ENCODE peak calls at places on chromosome 1, in nine cellular contexts. G is thoracic aorta; N is mesendoderm; W is effector memory CD4-positive, alpha-beta T cell; H is suprapubic skin; Q is CD8-positive, alpha-beta memory T cell; M is DND-41; Y is A549; B is adrenal gland. T is an unnamed sample. For H3K4me1, the result is how much of the 10 kb centered on the place peaks cover.

GRCh38 chr1:33334081-33334552 is 13.2 kb upstream of the A3GALT2 start:
- DNase-seq in G (peak), N (no peak), W (no peak), H (peak), Q (no peak), M (no peak), Y (no peak), B (peak), T (peak)

GRCh38 chr1:153397056-153397923 is 6.4 kb upstream of the S100A8 start:
- DNase-seq in G (no peak), N (no peak), W (no peak), H (no peak), Q (no peak), M (no peak), Y (no peak), B (no peak), T (no peak)

GRCh38 chr1:203342192-203342940 is 8.6 kb downstream of the FMOD start:
- DNase-seq in G (no peak), N (peak), W (peak), H (no peak), Q (peak), M (peak), Y (peak), B (peak), T (peak)

GRCh38 chr1:75614455-75615379 is 3.8 kb upstream of the SLC44A5 start:
- DNase-seq in G (no peak), N (peak), W (no peak), H (no peak), Q (no peak), M (peak), Y (peak), B (peak), T (no peak)

GRCh38 chr1:201645956-201646355 is 107.0 kb downstream of the NAV1 start:
- DNase-seq in G (no peak), N (no peak), W (no peak), H (no peak), Q (no peak), M (no peak), Y (no peak), B (no peak), T (no peak)

GRCh38 chr1:65027699-65028358 is 61.5 kb upstream of the JAK1 start:
- DNase-seq in G (no peak), N (no peak), W (no peak), H (no peak), Q (no peak), M (no peak), Y (no peak), B (peak), T (peak)

GRCh38 chr1:3366181-3367051 is 88.0 kb upstream of the ARHGEF16 start:
- DNase-seq in G (no peak), N (no peak), W (no peak), H (no peak), Q (no peak), M (no peak), Y (no peak), B (no peak), T (no peak)

GRCh38 chr1:16183157-16183556 is 27.3 kb upstream of the EPHA2 start:
- DNase-seq in G (no peak), N (no peak), W (no peak), H (no peak), Q (no peak), M (no peak), Y (no peak), B (no peak), T (no peak)

GRCh38 chr1:201731142-201731541 is 97.8 kb upstream of the IPO9 start:
- DNase-seq in G (no peak), N (no peak), W (no peak), H (no peak), Q (no peak), M (no peak), Y (no peak), B (no peak), T (no peak)

GRCh38 chr1:111597433-111597832 is 22.2 kb upstream of the RAP1A start:
- DNase-seq in G (no peak), N (no peak), W (no peak), H (no peak), Q (no peak), M (no peak), Y (no peak), B (no peak), T (no peak)

GRCh38 chr1:66283583-66284041 is 250.3 kb upstream of the SGIP1 start:
- DNase-seq in G (no peak), N (no peak), W (no peak), H (no peak), Q (no peak), M (no peak), Y (no peak), B (no peak), T (no peak)

GRCh38 chr1:67792756-67793475 is 40.4 kb downstream of the GNG12 start:
- DNase-seq in G (no peak), N (no peak), W (no peak), H (no peak), Q (no peak), M (no peak), Y (no peak), B (no peak), T (no peak)

DNA sequence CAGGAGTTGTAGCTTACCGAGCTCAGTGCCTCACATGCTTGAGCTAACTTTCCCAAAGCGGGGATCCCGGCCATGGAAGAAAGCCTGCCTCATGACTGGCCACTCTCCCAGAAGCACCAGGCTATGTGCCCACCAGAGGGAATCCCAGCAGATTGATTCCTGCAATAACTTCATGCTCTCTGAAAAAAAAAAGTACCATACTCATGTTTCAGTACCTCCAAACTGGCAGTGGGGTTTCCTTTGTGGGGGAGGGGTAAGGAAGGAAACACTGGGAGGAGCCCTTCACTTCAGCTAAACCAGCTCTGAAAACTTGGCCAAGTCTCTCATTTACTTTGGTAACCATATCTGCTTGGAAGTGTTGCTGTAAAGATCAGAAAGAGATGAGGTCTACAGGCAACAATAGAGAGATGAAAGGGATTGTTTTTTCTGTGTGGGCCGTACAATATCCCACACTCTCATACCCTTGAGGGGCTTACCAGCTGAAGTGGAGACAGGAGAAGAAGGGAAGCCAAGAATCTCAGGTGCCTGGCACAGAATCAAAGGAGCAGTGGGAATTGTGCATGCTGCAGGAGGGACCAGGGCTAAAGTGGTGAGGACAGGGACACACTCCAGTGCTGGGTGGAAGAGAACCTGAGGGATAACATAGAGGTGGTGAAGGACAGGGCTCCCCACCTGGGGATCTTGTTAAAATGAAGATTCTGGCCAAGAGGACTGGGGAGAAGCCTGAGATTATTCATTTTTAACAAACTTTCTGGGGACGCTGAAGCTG is 42.4 kb upstream of the TACSTD2 start:
- DNase-seq in G (no peak), N (no peak), W (no peak), H (no peak), Q (no peak), M (no peak), Y (no peak), B (no peak), T (no peak)
- H3K4me3 ChIP-seq in G (no peak), N (no peak), W (no peak), H (no peak), Q (no peak), M (no peak), Y (no peak), B (no peak), T (no peak)

DNA sequence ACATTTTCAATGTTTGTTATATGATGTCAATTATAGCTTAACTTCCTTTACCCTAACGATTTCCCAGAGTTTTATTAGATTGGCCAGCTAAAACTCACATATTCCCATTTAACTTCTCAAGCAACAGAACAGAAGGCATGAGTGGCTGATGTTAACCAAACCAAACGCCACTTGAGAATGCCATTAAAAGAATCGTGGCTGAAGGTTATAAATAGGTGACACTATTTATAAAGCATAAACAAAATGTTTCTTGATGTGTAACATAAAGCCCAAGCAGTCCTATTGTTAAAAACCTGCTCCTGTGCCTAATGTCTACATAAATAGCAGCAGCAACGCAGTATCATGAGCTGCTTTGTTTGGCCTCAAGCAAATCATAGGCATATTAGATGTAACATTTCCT is 106.1 kb downstream of the ESRRG start:
- DNase-seq in G (no peak), N (no peak), W (no peak), H (no peak), Q (no peak), M (no peak), Y (no peak), B (no peak), T (no peak)
- H3K27ac ChIP-seq in G (no peak), N (no peak), W (no peak), H (no peak), Q (no peak), M (no peak), Y (no peak), B (no peak), T (no peak)

DNA sequence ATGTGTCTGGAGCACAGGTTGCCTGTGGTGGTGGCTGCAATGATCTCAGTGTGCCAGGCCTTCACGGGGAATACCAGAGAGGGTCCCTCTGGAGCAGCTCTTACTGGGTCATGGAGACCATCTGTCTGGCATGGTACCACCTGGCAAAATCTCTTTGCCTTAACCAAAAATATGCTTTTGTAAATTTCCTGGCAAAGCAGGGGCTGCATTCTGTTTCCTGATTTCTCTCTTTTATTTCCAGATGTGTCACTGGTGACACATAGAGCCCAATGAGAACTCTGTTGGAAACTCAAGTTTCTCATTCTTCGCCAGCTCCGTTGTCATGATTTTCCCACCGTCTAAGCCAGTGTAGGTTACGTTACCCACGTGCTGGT is 136.5 kb downstream of the FGGY start:
- DNase-seq in G (no peak), N (no peak), W (no peak), H (no peak), Q (no peak), M (no peak), Y (no peak), B (no peak), T (no peak)
- H3K4me1 ChIP-seq in G (half or more), N (under half), W (under half), H (under half), Q (under half), M (under half), Y (under half), B (under half), T (under half)

GRCh38 chr1:230865062-230865817 is 3.1 kb downstream of the C1orf198 start:
- DNase-seq in G (no peak), N (no peak), W (no peak), H (no peak), Q (no peak), M (no peak), Y (no peak), B (no peak), T (no peak)

GRCh38 chr1:230867119-230867902 is 1.0 kb downstream of the C1orf198 start:
- DNase-seq in G (no peak), N (no peak), W (no peak), H (no peak), Q (no peak), M (no peak), Y (no peak), B (no peak), T (no peak)

GRCh38 chr1:230867903-230868735 is at the start of gene C1orf198:
- DNase-seq in G (no peak), N (peak), W (peak), H (no peak), Q (peak), M (peak), Y (peak), B (peak), T (peak)

GRCh38 chr1:230864441-230864840 is 3.9 kb downstream of the C1orf198 start:
- DNase-seq in G (no peak), N (no peak), W (no peak), H (no peak), Q (no peak), M (no peak), Y (no peak), B (no peak), T (no peak)

DNA sequence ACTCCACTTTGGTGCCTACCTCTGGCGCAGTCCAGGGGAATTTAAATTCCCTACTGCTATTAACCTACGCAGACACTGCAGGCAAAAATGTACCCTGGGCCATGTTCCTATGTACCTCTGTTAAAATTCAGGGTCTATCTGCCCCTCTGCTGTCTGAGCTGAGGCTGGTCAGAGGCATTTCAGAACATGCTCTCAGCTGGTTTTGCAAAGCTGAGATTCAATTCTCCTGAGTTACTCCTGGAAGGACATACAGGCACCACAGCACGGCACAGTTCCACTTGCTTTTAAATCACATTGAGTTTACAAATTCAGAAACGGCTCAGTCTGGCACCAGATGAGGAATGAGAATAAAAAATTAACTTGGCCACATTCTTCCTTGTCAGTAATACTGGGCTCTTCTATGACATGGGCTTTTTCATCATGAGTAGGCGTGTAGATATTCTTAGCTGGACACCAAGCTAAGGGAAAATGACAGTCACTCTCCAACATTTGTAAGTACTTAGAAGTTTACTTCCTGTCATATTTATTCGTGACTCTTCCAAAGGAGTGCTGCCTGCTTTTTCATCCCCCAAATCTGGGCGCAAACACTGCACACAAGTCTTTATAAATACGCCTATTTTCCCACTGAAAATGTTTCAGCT is 2.0 kb downstream of the C1orf198 start:
- DNase-seq in G (no peak), N (no peak), W (no peak), H (no peak), Q (no peak), M (no peak), Y (no peak), B (no peak), T (no peak)
- H3K4me3 ChIP-seq in G (peak), N (no peak), W (no peak), H (peak), Q (no peak), M (no peak), Y (no peak), B (no peak), T (peak)

GRCh38 chr1:93571623-93572310 is 109.9 kb downstream of the BCAR3 start:
- DNase-seq in G (no peak), N (no peak), W (no peak), H (no peak), Q (no peak), M (no peak), Y (no peak), B (no peak), T (no peak)
- H3K27ac ChIP-seq in G (no peak), N (no peak), W (no peak), H (no peak), Q (no peak), M (no peak), Y (no peak), B (no peak), T (no peak)

GRCh38 chr1:101284622-101285218 is 47.9 kb downstream of the S1PR1 start:
- DNase-seq in G (no peak), N (no peak), W (no peak), H (no peak), Q (no peak), M (no peak), Y (no peak), B (no peak), T (no peak)

GRCh38 chr1:101282314-101283087 is 45.7 kb downstream of the S1PR1 start:
- DNase-seq in G (no peak), N (no peak), W (no peak), H (no peak), Q (no peak), M (no peak), Y (no peak), B (no peak), T (no peak)

GRCh38 chr1:101285922-101286568 is 49.2 kb downstream of the S1PR1 start:
- DNase-seq in G (no peak), N (no peak), W (no peak), H (no peak), Q (no peak), M (no peak), Y (no peak), B (no peak), T (no peak)

GRCh38 chr1:101283443-101283842 is 46.6 kb downstream of the S1PR1 start:
- DNase-seq in G (no peak), N (no peak), W (no peak), H (no peak), Q (no peak), M (no peak), Y (no peak), B (no peak), T (no peak)

DNA sequence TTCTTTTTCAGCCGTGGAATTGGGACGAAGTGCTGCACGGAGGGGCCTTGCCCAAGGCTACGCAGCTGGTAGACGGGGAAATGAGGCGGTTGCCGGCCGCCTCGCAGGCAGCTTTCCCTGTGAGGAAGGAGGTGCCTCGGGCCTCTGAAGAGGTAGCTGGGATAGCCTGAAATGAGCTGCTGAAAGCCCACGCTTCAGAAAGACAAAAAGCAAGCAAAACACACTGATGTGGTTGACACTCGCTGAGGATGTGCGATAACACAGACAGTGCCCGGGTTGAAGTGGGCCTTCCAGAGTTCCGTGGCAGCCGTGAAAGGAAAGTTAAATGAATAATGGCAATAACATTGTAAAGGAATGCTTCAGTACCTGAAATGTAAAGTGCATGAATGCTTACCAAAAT is 47.2 kb downstream of the S1PR1 start:
- DNase-seq in G (no peak), N (no peak), W (no peak), H (no peak), Q (peak), M (no peak), Y (no peak), B (no peak), T (no peak)
- H3K4me1 ChIP-seq in G (under half), N (under half), W (half or more), H (under half), Q (half or more), M (under half), Y (under half), B (under half), T (under half)

DNA sequence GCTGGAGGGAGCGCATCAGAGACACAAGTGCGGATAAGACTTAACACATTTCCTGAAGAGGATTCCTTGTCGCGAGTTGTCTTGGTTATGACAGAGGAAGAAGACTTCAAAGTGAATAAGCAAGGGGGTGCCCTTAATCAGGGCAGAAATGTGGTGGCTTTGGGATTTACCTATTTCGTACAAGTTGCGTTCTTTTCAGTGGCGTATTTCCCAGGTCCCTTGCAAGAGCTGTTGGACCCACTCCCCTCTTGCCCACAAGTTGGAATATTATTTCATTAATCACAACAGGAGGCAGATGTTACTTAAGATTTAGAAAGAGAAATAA is 121.8 kb downstream of the ESRRG start:
- DNase-seq in G (no peak), N (no peak), W (no peak), H (no peak), Q (no peak), M (no peak), Y (no peak), B (no peak), T (no peak)
- H3K4me3 ChIP-seq in G (peak), N (no peak), W (no peak), H (peak), Q (no peak), M (no peak), Y (peak), B (peak), T (peak)